ENCODE peak calls at places on chromosomes 12 and 14, in seven cellular contexts. C, V, K, Y, X, A and Z are unnamed samples.

GRCh38 chr12:122137229-122137628 is 36.8 kb downstream of the IL31 start:
- DNase-seq in C (no peak), V (no peak), K (no peak), Y (peak), X (no peak), A (no peak), Z (no peak)

GRCh38 chr14:94570440-94570839 is 9.2 kb downstream of the SERPINA4 start:
- DNase-seq in C (no peak), V (no peak), K (no peak), Y (no peak), X (peak), A (no peak), Z (no peak)

GRCh38 chr14:104467641-104468040 is 111.9 kb upstream of the C14orf180 start:
- DNase-seq in C (no peak), V (no peak), K (no peak), Y (no peak), X (no peak), A (no peak), Z (no peak)

GRCh38 chr12:99386907-99387306 is 260.6 kb upstream of the GARIN6 start:
- DNase-seq in C (no peak), V (no peak), K (no peak), Y (peak), X (no peak), A (peak), Z (no peak)

GRCh38 chr12:13452955-13453570 is 256.5 kb downstream of the EMP1 start:
- DNase-seq in C (no peak), V (peak), K (no peak), Y (no peak), X (no peak), A (no peak), Z (peak)

GRCh38 chr14:104085889-104086201 is 345 bp downstream of the ASPG start:
- DNase-seq in C (no peak), V (no peak), K (no peak), Y (no peak), X (no peak), A (no peak), Z (no peak)

GRCh38 chr14:50541159-50541567 is 8.8 kb upstream of the MAP4K5 start:
- DNase-seq in C (no peak), V (no peak), K (no peak), Y (no peak), X (no peak), A (no peak), Z (no peak)

GRCh38 chr14:90488256-90488655 is 91.4 kb downstream of the CALM1 start:
- DNase-seq in C (no peak), V (no peak), K (no peak), Y (no peak), X (no peak), A (no peak), Z (no peak)

GRCh38 chr12:117674313-117674712 is 294.5 kb downstream of the KSR2 start:
- DNase-seq in C (no peak), V (no peak), K (no peak), Y (no peak), X (no peak), A (no peak), Z (no peak)

GRCh38 chr14:53874704-53875103 is 81.9 kb downstream of the BMP4 start:
- DNase-seq in C (no peak), V (no peak), K (no peak), Y (no peak), X (no peak), A (no peak), Z (no peak)

GRCh38 chr12:120199595-120200306 is 1.2 kb downstream of the RPLP0 start:
- DNase-seq in C (no peak), V (no peak), K (no peak), Y (peak), X (peak), A (no peak), Z (no peak)

GRCh38 chr12:133106253-133106652 is 23.8 kb downstream of the ZNF891 start:
- DNase-seq in C (no peak), V (no peak), K (no peak), Y (peak), X (no peak), A (no peak), Z (no peak)